ENCODE peak calls at places on chromosomes 13 and 19, in five cellular contexts. T is left cardiac atrium; R is AG04450; D is heart right ventricle; I is activated CD4-positive, alpha-beta T cell treated with anti-CD3 and anti-CD28 coated beads, Interleukin-2, amount 50 U/mL, for 24 hours. F is an unnamed sample.
A peak's percentile ranks its signal among the peaks of the same experiment; 100 is the strongest.

GRCh38 chr19:18756896-18757295 is 34.2 kb downstream of the COMP start:
- DNase-seq in T (no peak), R (no peak), D (no peak), I (no peak), F (no peak)

GRCh38 chr13:89514534-89515312 is 1832.8 kb upstream of the MIR17HG start:
- DNase-seq in T (no peak), R (peak; percentile 11), D (no peak), I (no peak), F (no peak)

GRCh38 chr19:35856546-35857149 is at the start of gene KIRREL2:
- DNase-seq in T (no peak), R (no peak), D (no peak), I (no peak), F (no peak)

GRCh38 chr13:48828962-48829405 is 146.7 kb upstream of the FNDC3A start:
- DNase-seq in T (no peak), R (no peak), D (no peak), I (peak; percentile 28), F (no peak)

GRCh38 chr19:35717665-35718344 is at the start of gene KMT2B:
- DNase-seq in T (no peak), R (no peak), D (no peak), I (no peak), F (peak; percentile 97)

GRCh38 chr13:33228645-33229445 is 56.7 kb downstream of the STARD13 start:
- DNase-seq in T (no peak), R (no peak), D (no peak), I (no peak), F (no peak)

GRCh38 chr13:104750377-104750776 is 1684.2 kb upstream of the SLC10A2 start:
- DNase-seq in T (no peak), R (no peak), D (no peak), I (no peak), F (no peak)

GRCh38 chr13:44816701-44817684 is 172.3 kb downstream of the NUFIP1 start:
- DNase-seq in T (no peak), R (no peak), D (no peak), I (no peak), F (no peak)

GRCh38 chr13:30148171-30148754 is 159.1 kb downstream of the KATNAL1 start:
- DNase-seq in T (no peak), R (no peak), D (no peak), I (no peak), F (no peak)

GRCh38 chr19:14505488-14506239 is 9.7 kb upstream of the GIPC1 start:
- DNase-seq in T (peak; percentile 50), R (no peak), D (peak; percentile 51), I (peak; percentile 51), F (peak; percentile 78)

GRCh38 chr19:35642798-35643254 is 1.3 kb downstream of the ETV2 start:
- DNase-seq in T (no peak), R (no peak), D (no peak), I (no peak), F (no peak)

GRCh38 chr19:39542198-39542597 is 2.2 kb upstream of the EID2 start:
- DNase-seq in T (no peak), R (no peak), D (no peak), I (no peak), F (no peak)

GRCh38 chr13:26025196-26025595 is 26.6 kb downstream of the SHISA2 start:
- DNase-seq in T (no peak), R (no peak), D (no peak), I (no peak), F (no peak)

GRCh38 chr19:3849092-3849491 is 19.7 kb downstream of the ZFR2 start:
- DNase-seq in T (no peak), R (no peak), D (no peak), I (peak; percentile 33), F (no peak)

GRCh38 chr13:97179501-97179900 is 42.6 kb upstream of the MBNL2 start:
- DNase-seq in T (no peak), R (no peak), D (no peak), I (no peak), F (no peak)

GRCh38 chr19:41219924-41220567 is 1.0 kb downstream of the AXL start:
- DNase-seq in T (peak; percentile 72), R (no peak), D (peak; percentile 67), I (no peak), F (no peak)

F was measured in type B pancreatic cell.